ENCODE peak calls at places on chromosomes 1 and 21, in five cellular contexts. One of them, this sample, is unnamed.

GRCh38 chr1:88650676-88651418 is 33.2 kb upstream of the PKN2 start:
- DNase-seq in sigmoid colon: no peak
- DNase-seq in cardiac muscle cell: peak; percentile 15
- DNase-seq in spleen: no peak
- DNase-seq in IMR-90: peak; percentile 23
- DNase-seq in this sample: no peak

GRCh38 chr1:233627376-233627775 is 13.5 kb downstream of the KCNK1 start:
- DNase-seq in cardiac muscle cell: no peak
- DNase-seq in IMR-90: no peak
- DNase-seq in spleen: no peak
- DNase-seq in sigmoid colon: no peak
- DNase-seq in this sample: no peak

GRCh38 chr1:2541619-2542246 is 11.7 kb upstream of the HES5 start:
- DNase-seq in spleen: peak; percentile 87
- DNase-seq in IMR-90: no peak
- DNase-seq in cardiac muscle cell: no peak
- DNase-seq in sigmoid colon: no peak
- DNase-seq in this sample: no peak

GRCh38 chr21:14740116-14740515 is 194.0 kb upstream of the SAMSN1 start:
- DNase-seq in cardiac muscle cell: no peak
- DNase-seq in sigmoid colon: no peak
- DNase-seq in spleen: no peak
- DNase-seq in IMR-90: no peak
- DNase-seq in this sample: no peak

GRCh38 chr1:248906741-248907661 is 966 bp downstream of the PGBD2 start:
- DNase-seq in spleen: no peak
- DNase-seq in sigmoid colon: no peak
- DNase-seq in cardiac muscle cell: peak; percentile 31
- DNase-seq in IMR-90: peak; percentile 25
- DNase-seq in this sample: peak; percentile 71

GRCh38 chr1:204435246-204435885 is 23.7 kb upstream of the PPP1R15B start:
- DNase-seq in IMR-90: peak; percentile 55
- DNase-seq in spleen: no peak
- DNase-seq in cardiac muscle cell: peak; percentile 86
- DNase-seq in sigmoid colon: no peak
- DNase-seq in this sample: no peak

GRCh38 chr1:209783338-209783737 is 1.0 kb downstream of the C1orf74 start:
- DNase-seq in sigmoid colon: no peak
- DNase-seq in spleen: no peak
- DNase-seq in cardiac muscle cell: no peak
- DNase-seq in IMR-90: no peak
- DNase-seq in this sample: no peak

GRCh38 chr1:178267646-178268094 is 173.8 kb downstream of the RASAL2 start:
- DNase-seq in sigmoid colon: no peak
- DNase-seq in spleen: no peak
- DNase-seq in cardiac muscle cell: peak; percentile 44
- DNase-seq in IMR-90: peak; percentile 40
- DNase-seq in this sample: peak; percentile 59

GRCh38 chr1:114235956-114236355 is 82.3 kb upstream of the SYT6 start:
- DNase-seq in cardiac muscle cell: no peak
- DNase-seq in spleen: no peak
- DNase-seq in IMR-90: no peak
- DNase-seq in sigmoid colon: no peak
- DNase-seq in this sample: no peak

GRCh38 chr21:32094792-32095191 is 184.1 kb downstream of the MIS18A start:
- DNase-seq in IMR-90: peak; percentile 46
- DNase-seq in sigmoid colon: no peak
- DNase-seq in spleen: no peak
- DNase-seq in cardiac muscle cell: peak; percentile 40
- DNase-seq in this sample: no peak

GRCh38 chr1:48761411-48761810 is 15.3 kb downstream of the BEND5 start:
- DNase-seq in IMR-90: peak; percentile 39
- DNase-seq in spleen: no peak
- DNase-seq in sigmoid colon: no peak
- DNase-seq in cardiac muscle cell: no peak
- DNase-seq in this sample: no peak

GRCh38 chr21:40466893-40467483 is 380.0 kb downstream of the DSCAM start:
- DNase-seq in IMR-90: no peak
- DNase-seq in spleen: no peak
- DNase-seq in sigmoid colon: no peak
- DNase-seq in cardiac muscle cell: no peak
- DNase-seq in this sample: no peak

GRCh38 chr21:19236209-19236608 is 832.6 kb upstream of the TMPRSS15 start:
- DNase-seq in spleen: no peak
- DNase-seq in cardiac muscle cell: no peak
- DNase-seq in IMR-90: no peak
- DNase-seq in sigmoid colon: no peak
- DNase-seq in this sample: no peak

GRCh38 chr21:39182484-39183271 is 573 bp downstream of the PSMG1 start:
- DNase-seq in sigmoid colon: peak; percentile 73
- DNase-seq in IMR-90: no peak
- DNase-seq in spleen: no peak
- DNase-seq in cardiac muscle cell: peak; percentile 18
- DNase-seq in this sample: no peak

GRCh38 chr1:90135306-90135705 is 140.4 kb downstream of the ZNF326 start:
- DNase-seq in IMR-90: no peak
- DNase-seq in cardiac muscle cell: peak; percentile 12
- DNase-seq in sigmoid colon: no peak
- DNase-seq in spleen: no peak
- DNase-seq in this sample: no peak
- H3K9me3 ChIP-seq in IMR-90: no peaks in the 10 kb centered on the region
- H3K9me3 ChIP-seq in cardiac muscle cell: no peaks in the 10 kb centered on the region
- H3K9me3 ChIP-seq in sigmoid colon: no peaks in the 10 kb centered on the region
- H3K9me3 ChIP-seq in spleen: peaks cover 24% of the 10 kb centered on the region
- H3K9me3 ChIP-seq in this sample: no peaks in the 10 kb centered on the region

DNA sequence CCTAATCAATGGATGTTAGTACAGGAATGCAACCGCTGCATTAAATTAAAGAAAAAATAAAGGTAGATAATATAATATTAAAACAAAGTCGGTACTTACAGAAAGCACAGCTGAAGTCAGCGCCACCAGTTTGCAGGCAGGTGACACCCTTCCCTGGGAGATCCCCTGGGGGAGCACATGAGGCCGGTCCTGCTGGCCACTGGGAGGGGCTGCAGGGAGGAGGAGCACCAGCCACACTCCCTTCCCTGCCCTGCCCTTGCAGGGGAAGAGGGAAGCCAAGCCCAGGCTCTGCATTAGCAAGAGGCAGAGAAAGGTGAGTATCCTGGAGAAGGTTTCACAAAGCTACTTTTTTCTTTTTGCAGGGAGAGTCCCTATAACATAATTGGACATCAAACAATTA is 507.0 kb downstream of the AJAP1 start:
- DNase-seq in cardiac muscle cell: no peak
- DNase-seq in sigmoid colon: no peak
- DNase-seq in spleen: no peak
- DNase-seq in IMR-90: no peak
- DNase-seq in this sample: no peak
- H3K9me3 ChIP-seq in cardiac muscle cell: no peaks in the 10 kb centered on the region
- H3K9me3 ChIP-seq in sigmoid colon: no peaks in the 10 kb centered on the region
- H3K9me3 ChIP-seq in spleen: no peaks in the 10 kb centered on the region
- H3K9me3 ChIP-seq in IMR-90: peaks cover 44% of the 10 kb centered on the region
- H3K9me3 ChIP-seq in this sample: no peaks in the 10 kb centered on the region

DNA sequence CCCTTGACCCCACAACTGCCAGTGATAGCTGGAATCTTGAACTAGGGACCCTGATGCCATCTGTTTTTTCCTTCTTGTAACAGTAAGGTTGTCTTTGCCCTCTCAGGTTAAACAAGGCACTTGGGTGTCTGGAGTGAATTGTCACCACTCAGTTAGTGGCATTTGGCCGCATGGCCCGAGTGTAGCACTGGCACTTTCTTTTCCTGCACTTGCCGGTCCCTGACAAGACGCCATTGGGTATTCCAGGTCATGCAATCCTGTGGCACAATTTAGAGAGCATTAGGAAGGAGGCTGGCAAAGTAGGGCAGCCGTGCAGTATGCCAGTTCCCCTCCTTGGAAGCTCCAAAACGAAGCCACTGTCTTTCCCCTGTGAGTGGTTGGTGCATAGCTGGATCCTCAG is 70.8 kb downstream of the MRPS6 start:
- DNase-seq in spleen: no peak
- DNase-seq in cardiac muscle cell: no peak
- DNase-seq in sigmoid colon: no peak
- DNase-seq in IMR-90: no peak
- DNase-seq in this sample: no peak
- H3K9me3 ChIP-seq in spleen: no peaks in the 10 kb centered on the region
- H3K9me3 ChIP-seq in cardiac muscle cell: no peaks in the 10 kb centered on the region
- H3K9me3 ChIP-seq in sigmoid colon: no peaks in the 10 kb centered on the region
- H3K9me3 ChIP-seq in IMR-90: no peaks in the 10 kb centered on the region
- H3K9me3 ChIP-seq in this sample: peaks cover 2% of the 10 kb centered on the region

GRCh38 chr1:151596166-151596933 is 15.5 kb upstream of the SNX27 start:
- DNase-seq in sigmoid colon: no peak
- DNase-seq in cardiac muscle cell: peak; percentile 27
- DNase-seq in spleen: no peak
- DNase-seq in IMR-90: peak; percentile 41
- DNase-seq in this sample: no peak
- H3K9me3 ChIP-seq in sigmoid colon: no peaks in the 10 kb centered on the region
- H3K9me3 ChIP-seq in cardiac muscle cell: no peaks in the 10 kb centered on the region
- H3K9me3 ChIP-seq in spleen: peaks cover 2% of the 10 kb centered on the region
- H3K9me3 ChIP-seq in IMR-90: no peaks in the 10 kb centered on the region
- H3K9me3 ChIP-seq in this sample: no peaks in the 10 kb centered on the region

DNA sequence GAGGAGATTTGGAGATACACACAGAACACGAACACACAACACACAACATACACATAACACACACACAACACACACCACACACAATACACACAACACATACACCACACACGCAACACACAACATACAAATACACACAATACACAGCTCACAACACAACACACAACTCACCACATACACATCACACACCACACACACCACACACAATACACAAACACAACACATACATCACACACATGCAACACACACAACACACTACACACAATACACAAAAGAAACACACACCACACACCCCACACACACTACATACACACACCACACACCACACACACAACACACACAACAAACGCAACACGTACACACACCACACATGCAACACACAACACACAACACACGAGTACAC is 29.1 kb upstream of the C1orf174 start:
- DNase-seq in sigmoid colon: no peak
- DNase-seq in cardiac muscle cell: no peak
- DNase-seq in IMR-90: no peak
- DNase-seq in spleen: no peak
- DNase-seq in this sample: no peak
- H3K9me3 ChIP-seq in sigmoid colon: no peaks in the 10 kb centered on the region
- H3K9me3 ChIP-seq in cardiac muscle cell: no peaks in the 10 kb centered on the region
- H3K9me3 ChIP-seq in IMR-90: peaks cover 16% of the 10 kb centered on the region
- H3K9me3 ChIP-seq in spleen: no peaks in the 10 kb centered on the region
- H3K9me3 ChIP-seq in this sample: no peaks in the 10 kb centered on the region

GRCh38 chr1:4273747-4274146 is 373.7 kb upstream of the C1orf174 start:
- DNase-seq in cardiac muscle cell: no peak
- DNase-seq in spleen: no peak
- DNase-seq in sigmoid colon: no peak
- DNase-seq in IMR-90: no peak
- DNase-seq in this sample: no peak

GRCh38 chr1:4276238-4276637 is 376.2 kb upstream of the C1orf174 start:
- DNase-seq in sigmoid colon: no peak
- DNase-seq in spleen: no peak
- DNase-seq in cardiac muscle cell: no peak
- DNase-seq in IMR-90: no peak
- DNase-seq in this sample: no peak

GRCh38 chr1:4272568-4272967 is 372.5 kb upstream of the C1orf174 start:
- DNase-seq in IMR-90: no peak
- DNase-seq in spleen: no peak
- DNase-seq in cardiac muscle cell: no peak
- DNase-seq in sigmoid colon: no peak
- DNase-seq in this sample: no peak

GRCh38 chr1:4277598-4277997 is 376.8 kb upstream of the AJAP1 start:
- DNase-seq in cardiac muscle cell: no peak
- DNase-seq in sigmoid colon: no peak
- DNase-seq in spleen: no peak
- DNase-seq in IMR-90: no peak
- DNase-seq in this sample: no peak

GRCh38 chr1:4275083-4275482 is 375.0 kb upstream of the C1orf174 start:
- DNase-seq in cardiac muscle cell: no peak
- DNase-seq in IMR-90: no peak
- DNase-seq in sigmoid colon: no peak
- DNase-seq in spleen: no peak
- DNase-seq in this sample: no peak
- H3K9me3 ChIP-seq in cardiac muscle cell: no peaks in the 10 kb centered on the region
- H3K9me3 ChIP-seq in IMR-90: peaks cover 32% of the 10 kb centered on the region
- H3K9me3 ChIP-seq in sigmoid colon: peaks cover 4% of the 10 kb centered on the region
- H3K9me3 ChIP-seq in spleen: peaks cover 25% of the 10 kb centered on the region
- H3K9me3 ChIP-seq in this sample: peaks cover 15% of the 10 kb centered on the region

GRCh38 chr1:157352216-157352615 is 200.1 kb downstream of the FCRL5 start:
- DNase-seq in sigmoid colon: no peak
- DNase-seq in cardiac muscle cell: no peak
- DNase-seq in spleen: no peak
- DNase-seq in IMR-90: no peak
- DNase-seq in this sample: no peak
- H3K9me3 ChIP-seq in sigmoid colon: no peaks in the 10 kb centered on the region
- H3K9me3 ChIP-seq in cardiac muscle cell: no peaks in the 10 kb centered on the region
- H3K9me3 ChIP-seq in spleen: no peaks in the 10 kb centered on the region
- H3K9me3 ChIP-seq in IMR-90: no peaks in the 10 kb centered on the region
- H3K9me3 ChIP-seq in this sample: no peaks in the 10 kb centered on the region

This sample was measured in SJSA1.